ENCODE peak calls at places on chromosomes 2 and 18, in ten cellular contexts. W, J, Y, Z, I, U, V, F, L and E are unnamed samples.

GRCh38 chr2:222819722-222820333 is 41.0 kb upstream of the ACSL3 start:
- ATAC-seq in W (no peak), J (no peak), Y (peak), Z (no peak), I (no peak), U (peak), V (no peak), F (no peak), L (no peak), E (peak)

GRCh38 chr2:50720695-50721314 is 311.1 kb downstream of the NRXN1 start:
- ATAC-seq in W (no peak), J (no peak), Y (no peak), Z (no peak), I (no peak), U (no peak), V (no peak), F (no peak), L (no peak), E (no peak)

GRCh38 chr2:64424421-64424987 is 29.5 kb upstream of the LGALSL start:
- ATAC-seq in W (no peak), J (no peak), Y (no peak), Z (no peak), I (no peak), U (no peak), V (no peak), F (no peak), L (no peak), E (no peak)

GRCh38 chr2:159042115-159042850 is 73.8 kb downstream of the TANC1 start:
- ATAC-seq in W (peak), J (no peak), Y (peak), Z (peak), I (no peak), U (no peak), V (no peak), F (no peak), L (no peak), E (no peak)

GRCh38 chr2:157789933-157790511 is 86.1 kb downstream of the ACVR1 start:
- ATAC-seq in W (peak), J (peak), Y (peak), Z (peak), I (peak), U (peak), V (no peak), F (no peak), L (no peak), E (peak)

GRCh38 chr2:86598966-86599365 is 24.7 kb downstream of the RNF103 start:
- ATAC-seq in W (no peak), J (no peak), Y (no peak), Z (no peak), I (no peak), U (no peak), V (no peak), F (no peak), L (no peak), E (no peak)

GRCh38 chr2:98869868-98870267 is 66.2 kb downstream of the CRACDL start:
- ATAC-seq in W (peak), J (no peak), Y (peak), Z (peak), I (no peak), U (no peak), V (no peak), F (no peak), L (no peak), E (no peak)

GRCh38 chr2:17495590-17495989 is 22.6 kb downstream of the RAD51AP2 start:
- ATAC-seq in W (peak), J (no peak), Y (no peak), Z (no peak), I (no peak), U (no peak), V (no peak), F (no peak), L (no peak), E (no peak)

GRCh38 chr2:67503066-67503795 is 106.1 kb downstream of the ETAA1 start:
- ATAC-seq in W (no peak), J (no peak), Y (peak), Z (peak), I (no peak), U (no peak), V (no peak), F (no peak), L (no peak), E (no peak)

GRCh38 chr2:224952942-224953657 is 89.2 kb downstream of the DOCK10 start:
- ATAC-seq in W (peak), J (no peak), Y (peak), Z (peak), I (peak), U (peak), V (no peak), F (peak), L (peak), E (peak)

GRCh38 chr2:41736105-41736567 is 311.7 kb upstream of the PKDCC start:
- ATAC-seq in W (peak), J (no peak), Y (peak), Z (peak), I (peak), U (peak), V (no peak), F (peak), L (no peak), E (peak)

GRCh38 chr2:18067980-18068379 is 189.5 kb downstream of the KCNS3 start:
- ATAC-seq in W (no peak), J (no peak), Y (peak), Z (no peak), I (no peak), U (no peak), V (no peak), F (no peak), L (no peak), E (no peak)

GRCh38 chr2:128628206-128628605 is 309.5 kb upstream of the HS6ST1 start:
- ATAC-seq in W (no peak), J (no peak), Y (no peak), Z (no peak), I (no peak), U (no peak), V (no peak), F (no peak), L (no peak), E (no peak)

GRCh38 chr18:80233201-80233835 is 14.0 kb downstream of the PARD6G start:
- ATAC-seq in W (no peak), J (no peak), Y (no peak), Z (no peak), I (no peak), U (no peak), V (no peak), F (no peak), L (no peak), E (no peak)

GRCh38 chr2:225354281-225354774 is 45.2 kb upstream of the NYAP2 start:
- ATAC-seq in W (no peak), J (no peak), Y (no peak), Z (no peak), I (no peak), U (peak), V (no peak), F (no peak), L (no peak), E (no peak)

GRCh38 chr2:216819055-216819454 is 40.8 kb downstream of the TNP1 start:
- ATAC-seq in W (no peak), J (no peak), Y (no peak), Z (no peak), I (no peak), U (no peak), V (no peak), F (no peak), L (no peak), E (no peak)

GRCh38 chr2:121093735-121094520 is 191.1 kb downstream of the TFCP2L1 start:
- ATAC-seq in W (no peak), J (no peak), Y (no peak), Z (no peak), I (no peak), U (no peak), V (no peak), F (no peak), L (no peak), E (no peak)

GRCh38 chr2:141925511-141925910 is 205.3 kb downstream of the LRP1B start:
- ATAC-seq in W (no peak), J (no peak), Y (no peak), Z (no peak), I (no peak), U (no peak), V (no peak), F (no peak), L (no peak), E (no peak)

GRCh38 chr2:179049546-179050311 is at the start of gene CCDC141:
- ATAC-seq in W (peak), J (peak), Y (peak), Z (peak), I (peak), U (peak), V (no peak), F (peak), L (peak), E (peak)

GRCh38 chr2:218281449-218281848 is 10.9 kb downstream of the TMBIM1 start:
- ATAC-seq in W (peak), J (no peak), Y (no peak), Z (peak), I (no peak), U (no peak), V (no peak), F (no peak), L (no peak), E (no peak)

GRCh38 chr18:27363918-27364317 is 178.8 kb upstream of the CHST9 start:
- ATAC-seq in W (no peak), J (no peak), Y (peak), Z (peak), I (no peak), U (no peak), V (no peak), F (no peak), L (no peak), E (no peak)

GRCh38 chr18:59547691-59548182 is 149.5 kb downstream of the CCBE1 start:
- ATAC-seq in W (peak), J (no peak), Y (peak), Z (no peak), I (no peak), U (no peak), V (peak), F (no peak), L (no peak), E (no peak)

GRCh38 chr2:168744844-168745243 is 57.6 kb upstream of the NOSTRIN start:
- ATAC-seq in W (no peak), J (no peak), Y (no peak), Z (peak), I (no peak), U (no peak), V (no peak), F (no peak), L (no peak), E (peak)

GRCh38 chr2:30691948-30692828 is 115.1 kb downstream of the CAPN13 start:
- ATAC-seq in W (peak), J (no peak), Y (peak), Z (no peak), I (peak), U (no peak), V (peak), F (no peak), L (no peak), E (peak)

GRCh38 chr2:73566288-73566878 is 75.8 kb downstream of the NAT8 start:
- ATAC-seq in W (no peak), J (no peak), Y (no peak), Z (no peak), I (no peak), U (no peak), V (no peak), F (no peak), L (no peak), E (no peak)

GRCh38 chr2:145047554-145047953 is 527.6 kb upstream of the ZEB2 start:
- ATAC-seq in W (no peak), J (no peak), Y (no peak), Z (no peak), I (no peak), U (no peak), V (no peak), F (no peak), L (no peak), E (no peak)

GRCh38 chr2:127700527-127701192 is 637 bp upstream of the SFT2D3 start:
- ATAC-seq in W (peak), J (peak), Y (peak), Z (peak), I (peak), U (peak), V (peak), F (peak), L (peak), E (peak)

GRCh38 chr2:15674637-15675455 is 83.2 kb downstream of the DDX1 start:
- ATAC-seq in W (peak), J (no peak), Y (peak), Z (peak), I (no peak), U (peak), V (peak), F (no peak), L (no peak), E (no peak)

GRCh38 chr2:38751847-38752410 is 768 bp upstream of the SRSF7 start:
- ATAC-seq in W (no peak), J (peak), Y (no peak), Z (no peak), I (peak), U (peak), V (peak), F (no peak), L (peak), E (peak)

GRCh38 chr2:121019073-121019472 is 265.9 kb downstream of the TFCP2L1 start:
- ATAC-seq in W (peak), J (no peak), Y (peak), Z (no peak), I (no peak), U (no peak), V (no peak), F (no peak), L (no peak), E (no peak)

GRCh38 chr2:172350844-172351480 is 76.4 kb upstream of the ITGA6 start:
- ATAC-seq in W (peak), J (peak), Y (peak), Z (peak), I (no peak), U (no peak), V (no peak), F (no peak), L (no peak), E (no peak)

GRCh38 chr2:37011126-37011525 is 44.8 kb upstream of the STRN start:
- ATAC-seq in W (no peak), J (no peak), Y (no peak), Z (no peak), I (no peak), U (no peak), V (no peak), F (peak), L (peak), E (no peak)

GRCh38 chr2:70328921-70329561 is 27.2 kb upstream of the FAM136A start:
- ATAC-seq in W (peak), J (no peak), Y (peak), Z (peak), I (no peak), U (no peak), V (peak), F (no peak), L (no peak), E (no peak)

GRCh38 chr2:100831158-100831715 is 11.3 kb downstream of the NPAS2 start:
- ATAC-seq in W (no peak), J (no peak), Y (no peak), Z (no peak), I (no peak), U (no peak), V (no peak), F (no peak), L (no peak), E (no peak)

GRCh38 chr2:239110595-239111048 is 262.7 kb downstream of the TWIST2 start:
- ATAC-seq in W (no peak), J (no peak), Y (no peak), Z (no peak), I (no peak), U (no peak), V (no peak), F (no peak), L (no peak), E (no peak)

GRCh38 chr18:6269933-6270332 is 144.8 kb downstream of the L3MBTL4 start:
- ATAC-seq in W (no peak), J (no peak), Y (no peak), Z (no peak), I (no peak), U (no peak), V (no peak), F (no peak), L (no peak), E (no peak)

GRCh38 chr18:54777118-54777791 is 51.0 kb upstream of the RAB27B start:
- ATAC-seq in W (peak), J (no peak), Y (peak), Z (peak), I (no peak), U (no peak), V (no peak), F (no peak), L (no peak), E (no peak)

GRCh38 chr2:47073641-47074040 is 81.5 kb downstream of the STPG4 start:
- ATAC-seq in W (no peak), J (no peak), Y (no peak), Z (no peak), I (no peak), U (no peak), V (no peak), F (no peak), L (no peak), E (no peak)

GRCh38 chr2:142757111-142757510 is 120.4 kb upstream of the KYNU start:
- ATAC-seq in W (no peak), J (no peak), Y (no peak), Z (no peak), I (no peak), U (no peak), V (no peak), F (no peak), L (no peak), E (no peak)

GRCh38 chr2:25098558-25099486 is 56.9 kb downstream of the EFR3B start:
- ATAC-seq in W (peak), J (peak), Y (peak), Z (peak), I (no peak), U (no peak), V (no peak), F (no peak), L (no peak), E (no peak)